ENCODE peak calls at places on chromosomes 5 and 9, in four cellular contexts. B is HepG2, C is GM12878, S is K562. O is an unnamed sample.
A peak's percentile ranks its signal among the peaks of the same experiment; 100 is the strongest.

GRCh38 chr9:91908746-91909145 is 41.3 kb downstream of the ROR2 start:
- DNase-seq in B (no peak), S (no peak), C (no peak), O (no peak)

GRCh38 chr5:143218563-143219170 is 184.8 kb downstream of the NR3C1 start:
- DNase-seq in S (no peak), C (no peak), B (no peak), O (no peak)

GRCh38 chr5:53817183-53817582 is 256.7 kb downstream of the NDUFS4 start:
- DNase-seq in B (no peak), C (no peak), S (no peak), O (no peak)

GRCh38 chr9:14677872-14678271 is 15.4 kb downstream of the ZDHHC21 start:
- DNase-seq in C (no peak), S (no peak), B (no peak), O (no peak)

GRCh38 chr5:133294380-133294779 is 242.6 kb downstream of the HSPA4 start:
- DNase-seq in S (no peak), B (no peak), C (no peak), O (no peak)

GRCh38 chr9:11443631-11444030 is 830.8 kb upstream of the PTPRD start:
- DNase-seq in S (no peak), C (no peak), B (no peak), O (no peak)

GRCh38 chr5:107217721-107218130 is 453.0 kb downstream of the EFNA5 start:
- DNase-seq in C (no peak), S (no peak), B (no peak), O (no peak)

GRCh38 chr5:180784497-180785097 is 18.0 kb downstream of the MGAT1 start:
- DNase-seq in S (peak; percentile 54), B (peak; percentile 70), C (no peak), O (peak; percentile 73)

GRCh38 chr5:10588779-10589447 is 25.0 kb downstream of the ANKRD33B start:
- DNase-seq in C (no peak), B (no peak), S (peak; percentile 99), O (no peak)

GRCh38 chr5:10456583-10457562 is 15.2 kb downstream of the ROPN1L start:
- DNase-seq in S (no peak), B (no peak), C (no peak), O (no peak)

GRCh38 chr9:118438805-118439204 is 734.6 kb downstream of the TLR4 start:
- DNase-seq in S (no peak), C (no peak), B (no peak), O (no peak)

GRCh38 chr5:73918791-73919221 is 292.8 kb downstream of the ARHGEF28 start:
- DNase-seq in S (no peak), B (no peak), C (no peak), O (no peak)

GRCh38 chr5:100595152-100595811 is 60.1 kb downstream of the FAM174A start:
- DNase-seq in S (no peak), C (no peak), B (peak; percentile 53), O (no peak)

GRCh38 chr5:50582699-50583098 is 83.7 kb upstream of the PARP8 start:
- DNase-seq in S (no peak), B (no peak), C (no peak), O (no peak)

GRCh38 chr5:160165137-160166068 is 46.2 kb upstream of the PWWP2A start:
- DNase-seq in C (no peak), B (peak; percentile 82), S (peak; percentile 10), O (no peak)

GRCh38 chr5:179698935-179699639 is at the start of gene CANX:
- DNase-seq in C (no peak), B (no peak), S (no peak), O (peak; percentile 56)

GRCh38 chr9:34123682-34124081 is 2.8 kb downstream of the DCAF12 start:
- DNase-seq in C (peak; percentile 52), S (no peak), B (no peak), O (no peak)

GRCh38 chr5:6362846-6363245 is 15.5 kb downstream of the MED10 start:
- DNase-seq in S (no peak), C (no peak), B (no peak), O (no peak)

GRCh38 chr5:6370580-6370979 is 7.8 kb downstream of the MED10 start:
- DNase-seq in S (no peak), C (no peak), B (no peak), O (no peak)

GRCh38 chr5:6361101-6361500 is 17.2 kb downstream of the MED10 start:
- DNase-seq in S (no peak), B (no peak), C (no peak), O (no peak)

GRCh38 chr5:6365977-6366590 is 12.3 kb downstream of the MED10 start:
- DNase-seq in B (no peak), C (no peak), S (no peak), O (no peak)

DNA sequence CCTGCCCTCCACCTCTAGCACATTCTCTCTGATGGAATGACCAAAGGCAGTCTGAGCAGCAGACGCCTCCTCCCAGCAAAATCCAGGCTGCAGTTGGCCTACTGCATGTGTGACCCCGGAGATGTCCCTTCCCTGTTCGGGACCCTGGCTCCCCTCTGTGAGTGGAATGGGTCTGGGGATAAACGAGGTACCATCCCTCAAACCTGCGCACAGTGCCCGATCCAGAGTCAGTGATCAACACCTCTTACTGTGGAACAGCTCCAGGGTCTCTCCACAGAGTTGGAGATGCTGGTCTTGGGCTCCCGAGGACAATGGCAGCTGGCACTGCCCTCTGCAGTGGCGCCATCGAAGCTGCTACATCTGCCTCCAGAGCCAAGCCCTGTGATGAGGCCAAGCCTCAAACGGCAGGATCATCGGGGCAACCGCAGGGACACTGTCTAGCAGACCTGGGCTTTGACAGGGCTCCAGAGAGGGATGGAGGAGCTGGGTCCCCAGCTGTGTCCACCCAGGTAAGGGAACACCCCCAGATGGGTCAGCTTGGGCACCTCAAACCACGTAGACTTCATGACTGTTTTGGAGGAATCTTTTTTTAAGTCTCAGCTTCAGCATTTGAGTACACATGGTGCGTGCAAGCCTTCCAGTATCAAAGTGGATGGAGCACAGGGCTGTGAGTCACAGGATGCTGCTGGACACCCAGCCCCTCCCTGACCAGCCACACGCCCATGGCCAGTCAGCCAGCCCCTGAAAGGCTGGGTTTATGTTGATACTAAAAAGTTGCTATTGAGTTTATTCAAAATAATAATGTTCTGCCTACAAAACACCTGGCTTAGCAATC is 13.0 kb downstream of the MED10 start:
- DNase-seq in S (no peak), B (no peak), C (no peak), O (no peak)
- TF ChIP-seq BHLHE40 in S (no peak), B (no peak), C (no peak), O (no peak)

DNA sequence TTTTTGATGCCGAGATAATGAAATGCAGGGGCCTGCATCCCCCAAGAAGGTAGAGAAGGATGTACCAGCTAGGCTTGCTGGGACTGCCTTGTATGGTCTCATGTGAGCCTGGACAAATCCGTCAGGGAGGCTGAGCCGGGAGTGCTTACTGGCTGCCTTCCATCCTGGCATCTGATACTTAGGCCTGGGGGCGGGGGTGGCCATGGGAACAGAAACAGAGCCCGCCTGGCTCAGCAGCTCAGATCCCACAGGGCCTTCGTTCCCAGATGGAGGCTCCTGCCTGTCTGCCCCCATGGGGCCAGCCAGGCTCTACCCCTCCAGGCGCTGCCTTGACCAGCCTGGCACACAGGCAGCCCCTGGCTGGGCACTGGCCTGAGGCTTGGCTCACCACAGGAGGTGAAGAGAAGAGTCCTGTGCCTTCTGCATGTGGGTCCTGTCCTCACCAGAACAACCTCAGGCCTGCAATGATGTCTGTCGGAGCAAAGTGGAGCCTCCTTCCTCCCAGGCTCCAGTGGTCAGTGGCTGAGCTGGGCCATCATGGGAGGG is 10.5 kb upstream of the SPATA31E1 start:
- DNase-seq in C (no peak), S (no peak), B (no peak), O (no peak)
- TF ChIP-seq SP1 in C (no peak), S (no peak), B (no peak), O (no peak)

GRCh38 chr5:76604838-76605237 is 18.4 kb downstream of the F2RL2 start:
- DNase-seq in S (no peak), B (peak; percentile 15), C (no peak), O (no peak)
- TF ChIP-seq FOXK2 in S (no peak), B (no peak), C (no peak), O (no peak)

GRCh38 chr9:114411452-114411851 is 23.7 kb upstream of the AKNA start:
- DNase-seq in C (no peak), S (no peak), B (no peak), O (no peak)

GRCh38 chr9:114413909-114414308 is 26.1 kb upstream of the AKNA start:
- DNase-seq in S (no peak), B (no peak), C (no peak), O (no peak)

GRCh38 chr9:114409842-114410241 is 22.1 kb upstream of the AKNA start:
- DNase-seq in C (no peak), B (no peak), S (no peak), O (no peak)

GRCh38 chr9:114410910-114411309 is 23.1 kb upstream of the AKNA start:
- DNase-seq in B (no peak), S (no peak), C (no peak), O (no peak)

GRCh38 chr9:114412057-114412683 is 24.4 kb upstream of the AKNA start:
- DNase-seq in B (no peak), C (no peak), S (no peak), O (no peak)
- TF ChIP-seq BHLHE40 in B (no peak), C (no peak), S (no peak), O (no peak)

DNA sequence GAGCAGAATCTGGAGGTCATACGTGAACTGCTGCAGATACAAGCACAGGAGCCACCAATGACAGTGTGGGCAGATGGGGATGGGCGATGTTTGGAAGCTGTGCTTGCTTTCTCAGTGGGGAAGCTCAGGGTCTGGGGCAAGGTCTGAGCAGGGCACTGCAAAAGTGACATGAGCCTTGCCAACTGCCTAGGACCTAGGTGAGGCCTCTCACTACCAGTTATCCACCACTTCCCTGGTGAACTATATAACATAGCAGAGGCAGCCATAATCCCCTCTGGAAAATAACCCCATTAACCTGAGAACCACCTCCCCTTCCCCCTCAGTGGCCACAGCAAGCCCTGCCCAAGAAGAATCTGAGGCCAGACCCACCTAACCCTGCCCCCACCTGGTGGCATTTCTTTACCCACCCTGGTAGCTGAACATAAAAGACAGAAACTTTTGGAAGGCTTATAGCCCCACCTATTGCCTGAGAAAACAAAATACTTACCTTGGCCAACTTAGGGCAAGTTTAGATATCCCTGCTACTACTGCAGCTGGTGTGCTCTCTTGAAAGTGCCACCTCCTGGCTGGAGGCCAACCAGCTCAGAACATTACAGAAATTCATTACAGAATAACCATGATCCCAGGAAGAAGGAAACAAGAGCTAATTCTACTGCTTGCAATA is 18.8 kb upstream of the SPEF2 start:
- DNase-seq in C (no peak), B (peak; percentile 62), S (no peak), O (no peak)
- TF ChIP-seq SP1 in C (no peak), B (no peak), S (no peak), O (no peak)

GRCh38 chr5:39502704-39503103 is 77.9 kb upstream of the DAB2 start:
- DNase-seq in S (no peak), C (no peak), B (no peak), O (no peak)

GRCh38 chr5:39501403-39501802 is 76.6 kb upstream of the DAB2 start:
- DNase-seq in C (no peak), B (no peak), S (no peak), O (no peak)

GRCh38 chr5:39506216-39506615 is 81.4 kb upstream of the DAB2 start:
- DNase-seq in S (no peak), B (no peak), C (no peak), O (no peak)

GRCh38 chr5:39503148-39503547 is 78.4 kb upstream of the DAB2 start:
- DNase-seq in B (no peak), S (no peak), C (no peak), O (no peak)

GRCh38 chr5:39505751-39506150 is 81.0 kb upstream of the DAB2 start:
- DNase-seq in B (no peak), S (no peak), C (no peak), O (no peak)
- TF ChIP-seq FOXK2 in B (no peak), S (no peak), C (no peak), O (no peak)